ENCODE peak calls at places on chromosomes 1 and 21, in four cellular contexts. K, T, H and A are unnamed samples.

GRCh38 chr1:75673885-75674284 is 50.6 kb upstream of the ACADM start:
- DNase-seq in K (no peak), T (no peak), H (no peak), A (no peak)

GRCh38 chr1:54284781-54285563 is 85.0 kb downstream of the MRPL37 start:
- DNase-seq in K (no peak), T (no peak), H (peak), A (no peak)

GRCh38 chr1:100611086-100611485 is 73.1 kb downstream of the GPR88 start:
- DNase-seq in K (no peak), T (no peak), H (no peak), A (no peak)

GRCh38 chr21:43295016-43295958 is 126.5 kb downstream of the CRYAA start:
- DNase-seq in K (no peak), T (no peak), H (no peak), A (peak)

GRCh38 chr1:2610036-2610720 is 22.6 kb downstream of the MMEL1 start:
- DNase-seq in K (no peak), T (no peak), H (no peak), A (peak)

GRCh38 chr1:42017259-42017658 is 98.5 kb upstream of the HIVEP3 start:
- DNase-seq in K (no peak), T (no peak), H (no peak), A (no peak)

GRCh38 chr1:83805921-83806320 is 193.0 kb downstream of the TTLL7 start:
- DNase-seq in K (no peak), T (no peak), H (no peak), A (no peak)

GRCh38 chr1:117600966-117601365 is 4.9 kb upstream of the TENT5C start:
- DNase-seq in K (no peak), T (no peak), H (no peak), A (no peak)

GRCh38 chr21:42614811-42615342 is 38.5 kb upstream of the PDE9A start:
- DNase-seq in K (peak), T (peak), H (peak), A (no peak)

GRCh38 chr1:187692799-187693198 is 864.0 kb downstream of the PLA2G4A start:
- DNase-seq in K (no peak), T (no peak), H (no peak), A (no peak)

GRCh38 chr1:62358974-62359373 is 39.7 kb upstream of the KANK4 start:
- DNase-seq in K (no peak), T (no peak), H (no peak), A (no peak)

GRCh38 chr1:41474490-41475271 is 9.8 kb downstream of the EDN2 start:
- DNase-seq in K (no peak), T (no peak), H (no peak), A (peak)

GRCh38 chr21:46354046-46354445 is 30.1 kb downstream of the PCNT start:
- DNase-seq in K (no peak), T (no peak), H (no peak), A (no peak)

GRCh38 chr1:232599178-232600041 is 30.5 kb downstream of the SIPA1L2 start:
- DNase-seq in K (no peak), T (no peak), H (no peak), A (no peak)

GRCh38 chr1:28812669-28813468 is 899 bp downstream of the OPRD1 start:
- DNase-seq in K (no peak), T (no peak), H (no peak), A (no peak)

GRCh38 chr1:206415913-206416312 is 54.4 kb upstream of the IKBKE start:
- DNase-seq in K (no peak), T (no peak), H (no peak), A (no peak)

GRCh38 chr1:24693827-24694379 is 50.8 kb downstream of the SRRM1 start:
- DNase-seq in K (no peak), T (no peak), H (no peak), A (no peak)

GRCh38 chr1:15949453-15950245 is 26.3 kb downstream of the ZBTB17 start:
- DNase-seq in K (no peak), T (no peak), H (peak), A (peak)

GRCh38 chr1:100354971-100355394 is 2.7 kb downstream of the CDC14A start:
- DNase-seq in K (peak), T (peak), H (no peak), A (no peak)

GRCh38 chr1:112172294-112172882 is 182.9 kb upstream of the KCND3 start:
- DNase-seq in K (no peak), T (peak), H (no peak), A (no peak)

GRCh38 chr1:28848408-28848807 is 36.4 kb downstream of the OPRD1 start:
- DNase-seq in K (no peak), T (no peak), H (no peak), A (no peak)

GRCh38 chr1:6125366-6125765 is 54.8 kb downstream of the CHD5 start:
- DNase-seq in K (no peak), T (no peak), H (no peak), A (no peak)

GRCh38 chr1:200075938-200076546 is 48.5 kb downstream of the NR5A2 start:
- DNase-seq in K (no peak), T (peak), H (no peak), A (no peak)

GRCh38 chr1:234965128-234965527 is 163.5 kb downstream of the TOMM20 start:
- DNase-seq in K (no peak), T (no peak), H (no peak), A (no peak)

GRCh38 chr1:109307363-109308021 is 681 bp upstream of the MYBPHL start:
- DNase-seq in K (no peak), T (no peak), H (no peak), A (no peak)

GRCh38 chr1:222910699-222911098 is 95.9 kb downstream of the DISP1 start:
- DNase-seq in K (no peak), T (no peak), H (no peak), A (no peak)

GRCh38 chr1:180863158-180863775 is 49.4 kb upstream of the KIAA1614 start:
- DNase-seq in K (peak), T (peak), H (no peak), A (no peak)

GRCh38 chr1:179953974-179954493 is 576 bp upstream of the CEP350 start:
- DNase-seq in K (peak), T (peak), H (peak), A (no peak)

GRCh38 chr1:223417444-223417843 is 24.2 kb downstream of the CCDC185 start:
- DNase-seq in K (no peak), T (no peak), H (no peak), A (no peak)

GRCh38 chr1:192474080-192474683 is 101.4 kb upstream of the RGS1 start:
- DNase-seq in K (peak), T (peak), H (no peak), A (no peak)